ENCODE peak calls at places on chromosomes 16 and 17, in ten cellular contexts. U is thoracic aorta, L is GM23338, B is A549, V is heart right ventricle, O is endothelial cell, C is activated B cell treated with CpG ODN at 0.5 μM for 24 hours, G is mammary epithelial cell, J is GM20000, P is AG10803. Z is an unnamed sample.

GRCh38 chr16:67395458-67396158 is 2.3 kb upstream of the TPPP3 start:
- DNase-seq in U (no peak), L (no peak), B (no peak), V (no peak), O (no peak), C (no peak), G (peak; percentile 57), J (no peak), P (no peak), Z (no peak)

GRCh38 chr17:77963441-77963840 is 4.9 kb downstream of the TNRC6C start:
- DNase-seq in U (no peak), L (no peak), B (no peak), V (peak; percentile 79), O (no peak), C (no peak), G (peak; percentile 59), J (no peak), P (peak; percentile 95), Z (no peak)

GRCh38 chr17:35082073-35082657 is 18.7 kb upstream of the RFFL start:
- DNase-seq in U (no peak), L (no peak), B (no peak), V (no peak), O (no peak), C (no peak), G (peak; percentile 84), J (peak; percentile 19), P (peak; percentile 78), Z (no peak)

GRCh38 chr17:9935408-9935807 is 30.3 kb upstream of the RCVRN start:
- DNase-seq in U (no peak), L (no peak), B (no peak), V (no peak), O (no peak), C (no peak), G (no peak), J (no peak), P (peak; percentile 69), Z (no peak)

GRCh38 chr17:67959510-67959909 is 36.8 kb downstream of the C17orf58 start:
- DNase-seq in U (no peak), L (peak; percentile 39), B (no peak), V (no peak), O (no peak), C (no peak), G (no peak), J (no peak), P (no peak), Z (no peak)

GRCh38 chr16:31085371-31085770 is 3.4 kb downstream of the PRSS53 start:
- DNase-seq in U (no peak), L (no peak), B (no peak), V (no peak), O (no peak), C (no peak), G (no peak), J (no peak), P (no peak), Z (no peak)

GRCh38 chr16:2824626-2825025 is 5.5 kb upstream of the ZG16B start:
- DNase-seq in U (no peak), L (no peak), B (no peak), V (no peak), O (no peak), C (no peak), G (no peak), J (no peak), P (no peak), Z (no peak)

GRCh38 chr17:330993-331701 is 21.5 kb downstream of the RPH3AL start:
- DNase-seq in U (no peak), L (no peak), B (no peak), V (peak; percentile 75), O (no peak), C (no peak), G (no peak), J (no peak), P (no peak), Z (no peak)

GRCh38 chr17:29562615-29563014 is 4.2 kb downstream of the ABHD15 start:
- DNase-seq in U (no peak), L (no peak), B (no peak), V (no peak), O (no peak), C (no peak), G (no peak), J (no peak), P (no peak), Z (no peak)

GRCh38 chr17:74840989-74841666 is 18.6 kb downstream of the GRIN2C start:
- DNase-seq in U (no peak), L (peak; percentile 59), B (no peak), V (peak; percentile 78), O (no peak), C (no peak), G (peak; percentile 19), J (no peak), P (peak; percentile 39), Z (no peak)

GRCh38 chr16:9091867-9092281 is 430 bp downstream of the HAPSTR1 start:
- DNase-seq in U (no peak), L (no peak), B (peak; percentile 37), V (peak; percentile 41), O (peak; percentile 28), C (peak; percentile 60), G (peak; percentile 58), J (peak; percentile 58), P (peak; percentile 35), Z (peak; percentile 6)

GRCh38 chr16:56518435-56518834 is 1.4 kb downstream of the BBS2 start:
- DNase-seq in U (peak; percentile 16), L (no peak), B (no peak), V (no peak), O (no peak), C (no peak), G (peak; percentile 20), J (no peak), P (peak; percentile 20), Z (no peak)

GRCh38 chr17:34616148-34616547 is 36.8 kb downstream of the TMEM132E start:
- DNase-seq in U (no peak), L (peak; percentile 64), B (no peak), V (no peak), O (no peak), C (no peak), G (no peak), J (no peak), P (no peak), Z (peak; percentile 16)

GRCh38 chr16:68383858-68384257 is 64.5 kb downstream of the SMPD3 start:
- DNase-seq in U (no peak), L (no peak), B (no peak), V (no peak), O (no peak), C (no peak), G (no peak), J (no peak), P (no peak), Z (no peak)

GRCh38 chr16:58862334-58863024 is 128.4 kb upstream of the GOT2 start:
- DNase-seq in U (no peak), L (peak; percentile 69), B (no peak), V (no peak), O (no peak), C (no peak), G (no peak), J (no peak), P (no peak), Z (no peak)

GRCh38 chr16:85172465-85173071 is 60.3 kb upstream of the CIBAR2 start:
- DNase-seq in U (no peak), L (peak; percentile 78), B (peak; percentile 62), V (no peak), O (no peak), C (no peak), G (no peak), J (peak; percentile 56), P (peak; percentile 54), Z (no peak)

DNA sequence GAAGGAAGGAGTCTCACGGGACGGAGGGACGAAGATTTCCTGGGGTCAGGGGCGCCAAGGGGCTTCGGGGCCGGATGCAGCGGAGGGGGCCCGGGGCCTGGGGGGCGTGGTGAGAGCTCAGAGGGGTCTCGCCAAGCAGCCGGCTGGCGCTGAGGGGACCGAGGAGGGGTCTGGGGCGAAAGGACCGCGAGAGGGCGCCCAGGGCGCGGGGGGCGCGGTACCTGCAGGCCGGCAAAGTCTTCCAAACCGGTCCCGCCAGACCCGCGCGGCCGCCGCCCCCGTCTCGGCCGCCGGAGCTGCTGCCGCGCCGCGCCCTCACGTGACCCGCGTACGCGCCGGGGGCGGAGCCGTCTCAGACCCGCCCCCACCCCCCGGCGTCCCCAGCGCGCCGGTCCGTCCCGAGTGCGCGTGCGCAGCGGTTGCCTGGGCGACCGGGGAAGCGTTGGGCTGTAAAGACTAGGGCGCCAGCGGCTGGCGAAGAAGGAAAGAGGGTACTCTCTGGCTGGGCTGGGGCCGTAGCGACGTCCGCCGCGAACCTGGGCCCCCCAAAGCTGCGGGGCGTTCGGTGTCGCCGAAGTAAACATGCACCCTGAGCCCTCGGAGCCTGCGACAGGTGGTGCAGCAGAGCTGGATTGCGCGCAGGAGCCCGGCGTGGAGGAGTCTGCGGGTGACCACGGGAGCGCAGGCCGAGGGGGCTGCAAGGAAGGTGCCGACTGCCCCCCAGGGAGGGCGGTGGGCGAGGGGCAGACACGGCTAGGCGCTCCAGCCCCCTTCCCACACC is at the start of the genes DNAAF1 and HSDL1:
- DNase-seq in U (peak; percentile 53), L (peak; percentile 91), B (peak; percentile 83), V (peak; percentile 90), O (peak; percentile 99), C (peak; percentile 97), G (peak; percentile 81), J (peak; percentile 98), P (peak; percentile 76), Z (peak; percentile 94)
- TF ChIP-seq CTCF in U (no peak), L (no peak), B (no peak), V (peak; percentile 6), O (no peak), C (no peak), G (no peak), J (no peak), P (no peak), Z (no peak)

GRCh38 chr17:7262192-7263070 is at the start of gene CLDN7:
- DNase-seq in U (no peak), L (peak; percentile 98), B (no peak), V (no peak), O (peak; percentile 26), C (peak; percentile 22), G (no peak), J (peak; percentile 55), P (no peak), Z (no peak)
- TF ChIP-seq CTCF in U (no peak), L (peak; percentile 12), B (no peak), V (no peak), O (no peak), C (no peak), G (no peak), J (no peak), P (no peak), Z (no peak)

DNA sequence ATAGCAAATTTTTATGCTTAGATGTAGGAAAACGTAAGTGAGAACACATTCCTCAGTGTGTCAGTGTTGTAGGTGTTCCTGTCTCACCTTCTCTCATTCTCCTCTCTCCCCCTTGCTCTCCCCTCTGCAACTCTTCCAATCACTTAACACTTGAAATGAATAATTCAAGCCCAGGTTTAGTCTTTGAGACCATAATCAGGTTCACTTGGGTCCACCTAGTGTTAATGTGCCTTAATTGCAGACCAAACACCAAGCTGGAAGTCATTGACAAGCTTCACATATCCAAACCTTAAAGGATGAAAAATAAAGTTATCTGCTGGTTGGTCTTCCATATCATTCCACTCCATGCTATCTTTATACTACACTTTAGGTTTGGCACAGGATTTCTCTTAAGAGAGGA is 37.0 kb downstream of the STXBP4 start:
- DNase-seq in U (no peak), L (peak; percentile 73), B (peak; percentile 58), V (no peak), O (no peak), C (no peak), G (peak; percentile 15), J (peak; percentile 9), P (peak; percentile 8), Z (no peak)
- TF ChIP-seq CTCF in U (peak; percentile 19), L (peak; percentile 62), B (peak; percentile 45), V (no peak), O (peak; percentile 70), C (no peak), G (peak; percentile 57), J (peak; percentile 42), P (peak; percentile 45), Z (peak; percentile 55)

GRCh38 chr17:7932949-7933348 is 943 bp downstream of the CNTROB start:
- DNase-seq in U (no peak), L (peak; percentile 41), B (peak; percentile 71), V (no peak), O (peak; percentile 24), C (peak; percentile 23), G (peak; percentile 32), J (no peak), P (peak; percentile 50), Z (peak; percentile 30)
- TF ChIP-seq CTCF in U (no peak), L (no peak), B (peak; percentile 11), V (no peak), O (no peak), C (no peak), G (no peak), J (no peak), P (peak; percentile 44), Z (peak; percentile 27)

Z was measured in neural crest cell.